ENCODE peak calls at places on chromosomes 2 and 18, in four cellular contexts. X is K562, Q is GM12878, N is HCT116. E is an unnamed sample.

GRCh38 chr2:105405291-105405690 is 6.4 kb upstream of the FHL2 start:
- DNase-seq in X (no peak), Q (no peak), N (no peak), E (no peak)

GRCh38 chr18:45962866-45963265 is 4.3 kb downstream of the EPG5 start:
- DNase-seq in X (no peak), Q (no peak), N (no peak), E (no peak)

GRCh38 chr2:133497261-133497893 is 70.9 kb downstream of the NCKAP5 start:
- DNase-seq in X (no peak), Q (no peak), N (no peak), E (no peak)

GRCh38 chr18:67117804-67118203 is 398.7 kb downstream of the DSEL start:
- DNase-seq in X (no peak), Q (no peak), N (no peak), E (no peak)

GRCh38 chr2:43060435-43061016 is 165.9 kb downstream of the ZFP36L2 start:
- DNase-seq in X (peak), Q (no peak), N (no peak), E (no peak)

GRCh38 chr18:24231773-24232735 is 93.2 kb downstream of the CABYR start:
- DNase-seq in X (no peak), Q (no peak), N (no peak), E (no peak)

GRCh38 chr18:50571606-50572005 is 11.7 kb downstream of the MAPK4 start:
- DNase-seq in X (no peak), Q (no peak), N (no peak), E (no peak)

GRCh38 chr18:25113081-25113480 is 238.9 kb downstream of the ZNF521 start:
- DNase-seq in X (no peak), Q (no peak), N (no peak), E (no peak)

GRCh38 chr2:207285451-207285771 is 119.7 kb upstream of the KLF7 start:
- DNase-seq in X (no peak), Q (no peak), N (no peak), E (no peak)

GRCh38 chr2:127423476-127423840 is 5.2 kb downstream of the PROC start:
- DNase-seq in X (no peak), Q (no peak), N (no peak), E (peak)

GRCh38 chr2:134773372-134774073 is 54.7 kb upstream of the TMEM163 start:
- DNase-seq in X (no peak), Q (no peak), N (no peak), E (no peak)

GRCh38 chr2:8393506-8393905 is 288.4 kb upstream of the ID2 start:
- DNase-seq in X (no peak), Q (no peak), N (no peak), E (no peak)

GRCh38 chr2:205695460-205695979 is 13.2 kb downstream of the NRP2 start:
- DNase-seq in X (no peak), Q (no peak), N (no peak), E (no peak)

GRCh38 chr2:200809506-200810251 is 2.0 kb upstream of the BZW1 start:
- DNase-seq in X (no peak), Q (no peak), N (no peak), E (no peak)

GRCh38 chr2:44937688-44938240 is 3.7 kb upstream of the SIX3 start:
- DNase-seq in X (no peak), Q (no peak), N (peak), E (no peak)

GRCh38 chr2:101256316-101256715 is 3.6 kb downstream of the CNOT11 start:
- DNase-seq in X (no peak), Q (no peak), N (no peak), E (no peak)

GRCh38 chr2:174660984-174661675 is 63.5 kb upstream of the WIPF1 start:
- DNase-seq in X (no peak), Q (no peak), N (no peak), E (no peak)

GRCh38 chr2:234335676-234336228 is 161.1 kb downstream of the ARL4C start:
- DNase-seq in X (no peak), Q (no peak), N (no peak), E (no peak)

GRCh38 chr2:188765522-188765921 is 208.7 kb upstream of the COL3A1 start:
- DNase-seq in X (peak), Q (no peak), N (peak), E (no peak)

GRCh38 chr2:28004086-28004485 is 113.6 kb downstream of the BABAM2 start:
- DNase-seq in X (no peak), Q (no peak), N (no peak), E (no peak)

GRCh38 chr18:8617907-8618306 is 8.7 kb downstream of the RAB12 start:
- DNase-seq in X (no peak), Q (no peak), N (no peak), E (no peak)

GRCh38 chr2:182015334-182016109 is 29.9 kb downstream of the PPP1R1C start:
- DNase-seq in X (no peak), Q (no peak), N (no peak), E (no peak)

DNA sequence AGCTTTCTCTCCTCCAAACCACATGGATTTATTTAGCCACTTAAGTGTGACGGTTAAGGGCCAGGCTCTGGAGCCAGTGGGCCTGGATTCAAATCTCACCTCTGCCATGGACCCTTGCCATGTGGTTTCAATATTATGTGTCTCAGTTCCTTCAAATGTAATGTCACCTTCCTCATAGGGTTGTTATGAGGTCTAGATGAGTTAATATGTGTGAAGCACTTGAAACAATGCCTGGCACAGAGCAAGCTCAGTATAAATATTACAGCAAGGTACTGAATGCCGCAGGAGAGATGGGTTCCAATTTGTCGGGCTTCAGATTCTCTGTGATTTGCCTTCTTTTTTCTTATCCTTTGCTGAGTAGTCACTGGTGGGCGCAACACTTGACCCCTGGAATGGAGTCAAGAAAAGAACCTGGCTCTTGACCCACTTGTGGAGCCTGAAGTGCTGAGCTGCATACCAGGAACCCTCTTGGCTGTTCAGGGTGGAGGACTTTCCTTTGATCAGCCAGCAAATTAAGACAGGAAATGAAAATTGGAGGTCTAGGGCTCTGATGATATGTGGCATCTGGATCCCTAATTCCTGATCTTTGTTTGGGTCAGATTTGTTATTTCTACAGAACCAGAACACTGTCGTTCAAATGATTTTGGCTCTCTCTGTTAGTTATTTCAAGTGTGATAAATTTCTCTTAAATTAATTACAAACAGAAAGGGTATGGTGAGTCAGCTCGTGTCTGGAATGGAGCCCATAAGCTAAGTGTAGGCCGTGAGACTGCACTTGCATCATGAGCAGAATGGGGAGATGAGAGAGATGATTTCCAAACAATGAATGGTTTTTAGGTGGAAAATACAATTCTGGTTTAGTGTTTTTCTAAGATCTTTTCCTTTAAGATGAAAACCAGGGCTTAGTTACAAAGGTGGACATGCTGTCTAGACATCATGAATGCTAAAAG is 293.0 kb downstream of the KCNS3 start:
- DNase-seq in X (no peak), Q (no peak), N (no peak), E (no peak)
- TF ChIP-seq EGR1 in X (no peak), Q (no peak), N (no peak), E (no peak)

GRCh38 chr18:58321986-58322385 is 278.0 kb downstream of the NEDD4L start:
- DNase-seq in X (peak), Q (no peak), N (peak), E (no peak)
- TF ChIP-seq EGR1 in X (no peak), Q (no peak), N (no peak), E (no peak)

DNA sequence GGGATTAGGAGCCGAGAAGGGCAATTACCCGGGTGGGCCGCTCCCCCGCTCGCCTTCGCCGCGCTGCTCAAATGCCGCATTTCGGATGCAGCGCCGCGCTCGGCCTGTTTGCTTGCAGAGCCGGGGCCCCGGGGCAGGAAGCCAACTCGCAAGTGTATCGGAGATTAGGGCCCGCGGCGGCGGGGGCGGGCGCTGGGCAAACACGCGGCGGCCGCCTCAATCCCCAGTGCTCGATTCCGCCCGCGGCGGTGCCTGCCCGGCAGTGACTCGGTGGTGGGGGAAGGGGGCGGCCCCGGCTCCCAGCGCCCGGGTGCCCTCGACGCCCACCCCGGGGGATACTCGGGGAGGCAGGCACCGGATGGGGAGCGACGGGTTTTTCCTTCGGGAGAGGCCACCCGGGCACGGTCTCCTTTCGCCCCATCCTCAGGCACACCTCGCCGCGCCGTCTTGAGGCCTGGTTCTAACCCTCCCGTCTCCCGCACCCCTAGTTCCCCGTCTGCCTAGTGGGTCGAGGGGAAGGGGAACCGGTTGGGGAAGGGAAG is 26.6 kb upstream of the NOTO start:
- DNase-seq in X (peak), Q (no peak), N (no peak), E (no peak)
- TF ChIP-seq EGR1 in X (peak), Q (peak), N (no peak), E (peak)

GRCh38 chr2:191749181-191749540 is 71.2 kb downstream of the NABP1 start:
- DNase-seq in X (no peak), Q (no peak), N (peak), E (no peak)

GRCh38 chr2:191746809-191747208 is 68.9 kb downstream of the NABP1 start:
- DNase-seq in X (no peak), Q (no peak), N (no peak), E (no peak)

GRCh38 chr2:191746306-191746705 is 68.4 kb downstream of the NABP1 start:
- DNase-seq in X (no peak), Q (no peak), N (no peak), E (no peak)

GRCh38 chr2:191748050-191748449 is 70.1 kb downstream of the NABP1 start:
- DNase-seq in X (no peak), Q (no peak), N (no peak), E (no peak)

GRCh38 chr2:191748528-191749180 is 70.7 kb downstream of the NABP1 start:
- DNase-seq in X (no peak), Q (peak), N (no peak), E (no peak)
- TF ChIP-seq EGR1 in X (no peak), Q (no peak), N (no peak), E (no peak)

DNA sequence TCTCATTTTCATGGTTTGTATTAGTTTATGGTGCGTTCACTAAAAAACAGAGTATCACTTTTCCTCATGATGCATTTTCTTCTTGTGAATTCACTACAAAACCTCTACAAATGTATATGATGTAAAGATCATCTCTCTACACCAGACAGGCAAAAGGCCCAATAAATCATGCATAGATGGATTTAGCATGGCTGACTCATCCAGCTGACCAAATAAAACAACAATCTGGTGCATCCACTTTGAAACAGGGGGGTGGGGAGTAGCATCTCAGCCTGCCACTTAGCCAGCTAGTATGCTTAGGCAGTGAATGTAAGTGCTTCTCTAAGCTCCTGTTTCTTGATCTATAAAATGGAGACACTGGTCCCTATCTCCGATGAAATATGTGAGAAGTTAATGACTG is 78.5 kb downstream of the SATB2 start:
- DNase-seq in X (no peak), Q (no peak), N (no peak), E (no peak)
- TF ChIP-seq EGR1 in X (no peak), Q (no peak), N (no peak), E (no peak)